ENCODE peak calls at places on chromosomes 3 and 15, in four cellular contexts. B is OCI-LY7, Y is A549, Q is sigmoid colon. J is an unnamed sample. For H3K4me1, the result is how much of the 10 kb centered on the place peaks cover.

GRCh38 chr15:30990036-30990435 is 1.4 kb downstream of the MTMR10 start:
- DNase-seq in B (peak), Y (peak), Q (no peak), J (no peak)

GRCh38 chr3:194255252-194256039 is 95.7 kb downstream of the CPN2 start:
- DNase-seq in B (peak), Y (no peak), Q (peak), J (peak)

GRCh38 chr3:168044049-168044448 is 51.7 kb downstream of the GOLIM4 start:
- DNase-seq in B (no peak), Y (no peak), Q (no peak), J (no peak)

GRCh38 chr3:69458798-69459197 is 72.9 kb upstream of the FRMD4B start:
- DNase-seq in B (no peak), Y (no peak), Q (no peak), J (no peak)

GRCh38 chr15:100060276-100060926 is 281.4 kb downstream of the ADAMTS17 start:
- DNase-seq in B (no peak), Y (no peak), Q (no peak), J (no peak)

GRCh38 chr3:25176999-25177398 is 251.1 kb upstream of the RARB start:
- DNase-seq in B (no peak), Y (no peak), Q (no peak), J (no peak)

GRCh38 chr3:144265527-144266100 is 294.0 kb downstream of the DIPK2A start:
- DNase-seq in B (no peak), Y (no peak), Q (no peak), J (no peak)

GRCh38 chr3:123256256-123256655 is 54.5 kb downstream of the SEC22A start:
- DNase-seq in B (no peak), Y (no peak), Q (no peak), J (no peak)

GRCh38 chr3:126445506-126445905 is 30.2 kb downstream of the ZXDC start:
- DNase-seq in B (no peak), Y (no peak), Q (peak), J (no peak)

GRCh38 chr15:40235201-40235890 is 3.5 kb upstream of the PAK6 start:
- DNase-seq in B (peak), Y (no peak), Q (no peak), J (no peak)

GRCh38 chr15:40229956-40230355 is 8.9 kb upstream of the PAK6 start:
- DNase-seq in B (no peak), Y (no peak), Q (no peak), J (no peak)

GRCh38 chr15:40232625-40233070 is 6.2 kb upstream of the PAK6 start:
- DNase-seq in B (no peak), Y (no peak), Q (no peak), J (no peak)

GRCh38 chr15:40234783-40235182 is 4.1 kb upstream of the PAK6 start:
- DNase-seq in B (no peak), Y (no peak), Q (no peak), J (no peak)

GRCh38 chr15:40233727-40234577 is 4.9 kb upstream of the PAK6 start:
- DNase-seq in B (no peak), Y (no peak), Q (no peak), J (no peak)
- TF ChIP-seq CTCF in B (no peak), Y (no peak), Q (no peak), J (no peak)

DNA sequence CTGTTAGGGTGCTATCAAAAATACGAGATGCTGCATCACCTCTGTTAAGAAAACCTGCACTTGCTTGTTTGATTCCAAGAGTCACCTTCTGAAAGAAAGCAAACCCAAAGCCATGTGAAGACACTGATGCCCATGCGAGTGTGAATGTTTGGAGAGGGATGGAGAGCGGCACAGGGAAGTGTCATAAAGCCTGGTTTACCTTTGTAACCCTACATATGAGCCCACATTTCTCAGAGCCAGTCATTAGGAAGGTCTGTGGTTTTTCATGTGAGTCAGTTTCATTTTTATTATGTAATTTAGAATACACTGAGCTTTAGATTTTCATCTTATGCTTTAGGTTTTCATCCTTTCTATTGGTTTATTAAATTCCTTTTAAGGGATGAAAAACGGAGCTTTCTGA is 896.8 kb downstream of the ROBO1 start:
- DNase-seq in B (no peak), Y (no peak), Q (no peak), J (no peak)
- H3K4me1 ChIP-seq in B (under half), Y (half or more), Q (under half), J (under half)

DNA sequence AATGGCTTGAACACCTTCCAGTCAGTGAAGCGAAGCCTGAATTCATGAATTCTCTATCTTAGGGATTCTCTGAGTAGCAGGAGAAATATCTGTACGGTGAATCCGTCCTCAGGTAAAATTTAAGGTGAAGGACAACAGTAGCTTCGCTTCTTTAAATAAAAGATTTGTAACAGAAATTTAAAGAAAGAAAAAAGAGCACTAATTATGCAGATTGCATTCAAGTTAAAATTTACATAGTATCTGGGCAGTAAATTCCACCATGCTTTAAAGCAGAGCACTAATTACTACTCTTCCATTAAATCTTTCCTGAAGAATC is 282.6 kb downstream of the FGF12 start:
- DNase-seq in B (no peak), Y (no peak), Q (no peak), J (no peak)
- TF ChIP-seq CTCF in B (peak), Y (no peak), Q (no peak), J (no peak)

GRCh38 chr3:71502066-71502465 is 81.5 kb downstream of the FOXP1 start:
- DNase-seq in B (no peak), Y (no peak), Q (no peak), J (no peak)
- H3K4me1 ChIP-seq in B (under half), Y (half or more), Q (under half), J (under half)